ENCODE peak calls at places on chromosomes 7 and 10, in seven cellular contexts. R is OCI-LY7, E is tibial artery, P is upper lobe of right lung, D is neural progenitor cell, I is spleen, L is mesenchymal stem cell. V is an unnamed sample.

GRCh38 chr10:101489355-101489754 is 98.7 kb downstream of the POLL start:
- DNase-seq in D (no peak), E (no peak), R (no peak), L (peak; percentile 4), P (no peak), I (no peak), V (no peak)

GRCh38 chr10:70617798-70618568 is 15.4 kb upstream of the PRF1 start:
- DNase-seq in P (no peak), R (no peak), D (no peak), L (peak; percentile 27), E (no peak), I (no peak), V (no peak)

GRCh38 chr7:149846021-149846420 is 7.8 kb downstream of the ZNF862 start:
- DNase-seq in P (no peak), R (no peak), L (no peak), I (no peak), D (no peak), E (no peak), V (no peak)

GRCh38 chr7:107860981-107861652 is 29.9 kb upstream of the DLD start:
- DNase-seq in L (no peak), R (no peak), P (no peak), E (no peak), I (no peak), D (peak; percentile 6), V (no peak)

GRCh38 chr7:25244193-25244592 is 15.9 kb upstream of the NPVF start:
- DNase-seq in E (no peak), I (no peak), P (no peak), R (no peak), D (peak; percentile 40), L (no peak), V (no peak)

GRCh38 chr7:7263297-7264230 is 81.2 kb downstream of the C1GALT1 start:
- DNase-seq in I (no peak), P (no peak), L (no peak), D (no peak), R (no peak), E (no peak), V (no peak)

GRCh38 chr10:107803541-107803940 is 639.0 kb upstream of the SORCS1 start:
- DNase-seq in L (no peak), P (no peak), E (no peak), I (no peak), R (no peak), D (no peak), V (no peak)

GRCh38 chr10:36202861-36203260 is 560.8 kb upstream of the FZD8 start:
- DNase-seq in R (no peak), I (no peak), E (no peak), D (no peak), L (no peak), P (no peak), V (no peak)

GRCh38 chr10:109740436-109740835 is 182.9 kb downstream of the XPNPEP1 start:
- DNase-seq in R (no peak), E (no peak), D (no peak), P (no peak), L (peak; percentile 20), I (no peak), V (no peak)

GRCh38 chr10:87646192-87646909 is 13.3 kb upstream of the PAPSS2 start:
- DNase-seq in P (no peak), D (no peak), R (no peak), L (no peak), I (no peak), E (no peak), V (no peak)

GRCh38 chr7:143931739-143932138 is 3.3 kb upstream of the OR2F2 start:
- DNase-seq in L (peak; percentile 36), I (no peak), D (no peak), E (no peak), R (no peak), P (no peak), V (no peak)

GRCh38 chr7:92589056-92589455 is 1.1 kb downstream of the FAM133B start:
- DNase-seq in E (no peak), I (no peak), P (no peak), L (no peak), R (no peak), D (no peak), V (no peak)

GRCh38 chr10:61835069-61835908 is 66.2 kb upstream of the ARID5B start:
- DNase-seq in L (peak; percentile 70), I (no peak), R (peak; percentile 44), P (no peak), E (no peak), D (peak; percentile 39), V (no peak)

GRCh38 chr7:30285067-30285530 is 702 bp downstream of the ZNRF2 start:
- DNase-seq in I (peak; percentile 93), D (peak; percentile 81), E (peak; percentile 68), L (no peak), P (no peak), R (peak; percentile 71), V (peak; percentile 69)

GRCh38 chr7:152847491-152847890 is 87.9 kb downstream of the ACTR3B start:
- DNase-seq in R (no peak), I (no peak), L (no peak), D (no peak), E (no peak), P (no peak), V (no peak)

GRCh38 chr10:112369495-112370423 is 4.2 kb upstream of the ACSL5 start:
- DNase-seq in P (peak; percentile 92), L (no peak), R (no peak), I (peak; percentile 85), E (no peak), D (no peak), V (no peak)

GRCh38 chr7:139767561-139767982 is 10.2 kb downstream of the HIPK2 start:
- DNase-seq in E (no peak), I (no peak), P (no peak), L (peak; percentile 24), D (no peak), R (peak; percentile 74), V (no peak)

GRCh38 chr10:117757121-117757795 is 214.7 kb downstream of the EMX2 start:
- DNase-seq in D (no peak), P (no peak), I (no peak), L (no peak), E (no peak), R (no peak), V (no peak)

GRCh38 chr10:100516847-100517246 is 2.8 kb downstream of the SEC31B start:
- DNase-seq in L (peak; percentile 21), D (no peak), R (no peak), I (no peak), P (no peak), E (no peak), V (peak; percentile 74)

GRCh38 chr7:127628445-127628844 is 10.5 kb upstream of the PAX4 start:
- DNase-seq in R (no peak), D (peak; percentile 50), P (no peak), I (no peak), L (no peak), E (no peak), V (no peak)

GRCh38 chr7:132650498-132650897 is 74.2 kb upstream of the PLXNA4 start:
- DNase-seq in E (no peak), L (peak; percentile 89), R (no peak), I (no peak), D (no peak), P (no peak), V (no peak)

GRCh38 chr7:84389242-84389641 is 194.7 kb upstream of the SEMA3A start:
- DNase-seq in I (no peak), L (no peak), P (no peak), D (no peak), R (peak; percentile 58), E (no peak), V (no peak)

GRCh38 chr10:91198781-91199180 is 21.7 kb upstream of the PCGF5 start:
- DNase-seq in E (no peak), I (no peak), D (no peak), R (peak; percentile 49), P (no peak), L (peak; percentile 92), V (no peak)

GRCh38 chr10:35751347-35751746 is 109.3 kb upstream of the FZD8 start:
- DNase-seq in L (no peak), P (no peak), I (no peak), E (no peak), R (no peak), D (peak; percentile 23), V (no peak)

GRCh38 chr10:113045155-113046055 is 95.4 kb downstream of the TCF7L2 start:
- DNase-seq in I (no peak), D (no peak), P (peak; percentile 71), E (no peak), R (no peak), L (peak; percentile 96), V (no peak)

GRCh38 chr7:2523941-2524807 is 4.6 kb downstream of the LFNG start:
- DNase-seq in R (no peak), L (peak; percentile 65), I (peak; percentile 86), E (no peak), P (peak; percentile 94), D (peak; percentile 98), V (peak; percentile 84)

GRCh38 chr10:11533328-11533781 is 78.1 kb downstream of the USP6NL start:
- DNase-seq in I (no peak), E (no peak), D (peak; percentile 34), P (no peak), R (peak; percentile 56), L (peak; percentile 58), V (no peak)

GRCh38 chr10:93697207-93697606 is 5.2 kb downstream of the FRA10AC1 start:
- DNase-seq in P (no peak), L (no peak), D (no peak), R (no peak), I (no peak), E (no peak), V (no peak)
- H3K36me3 ChIP-seq in P (peaks cover 66% of the 10 kb centered on the region), L (peaks cover 69% of the 10 kb centered on the region), D (peaks cover 16% of the 10 kb centered on the region), R (peaks cover 61% of the 10 kb centered on the region), I (peaks cover 75% of the 10 kb centered on the region), E (peaks cover 39% of the 10 kb centered on the region), V (peaks cover 3% of the 10 kb centered on the region)

GRCh38 chr10:24463683-24464426 is 254.9 kb downstream of the KIAA1217 start:
- DNase-seq in P (no peak), R (no peak), L (peak; percentile 87), I (no peak), E (no peak), D (no peak), V (peak; percentile 47)
- H3K27ac ChIP-seq in P (peak overlapping the region; percentile 79), R (no peak overlapping the region), L (peak overlapping the region; percentile 92), I (peak overlapping the region; percentile 77), E (no peak overlapping the region), D (no peak overlapping the region), V (peak overlapping the region; percentile 90)

GRCh38 chr10:80196270-80196949 is 8.9 kb downstream of the ANXA11 start:
- DNase-seq in D (no peak), E (peak; percentile 80), R (peak; percentile 40), L (no peak), I (peak; percentile 84), P (peak; percentile 90), V (peak; percentile 91)
- H3K4me3 ChIP-seq in D (no peak overlapping the region), E (no peak overlapping the region), R (no peak overlapping the region), L (no peak overlapping the region), I (no peak overlapping the region), P (no peak overlapping the region), V (peak overlapping the region; percentile 96)

DNA sequence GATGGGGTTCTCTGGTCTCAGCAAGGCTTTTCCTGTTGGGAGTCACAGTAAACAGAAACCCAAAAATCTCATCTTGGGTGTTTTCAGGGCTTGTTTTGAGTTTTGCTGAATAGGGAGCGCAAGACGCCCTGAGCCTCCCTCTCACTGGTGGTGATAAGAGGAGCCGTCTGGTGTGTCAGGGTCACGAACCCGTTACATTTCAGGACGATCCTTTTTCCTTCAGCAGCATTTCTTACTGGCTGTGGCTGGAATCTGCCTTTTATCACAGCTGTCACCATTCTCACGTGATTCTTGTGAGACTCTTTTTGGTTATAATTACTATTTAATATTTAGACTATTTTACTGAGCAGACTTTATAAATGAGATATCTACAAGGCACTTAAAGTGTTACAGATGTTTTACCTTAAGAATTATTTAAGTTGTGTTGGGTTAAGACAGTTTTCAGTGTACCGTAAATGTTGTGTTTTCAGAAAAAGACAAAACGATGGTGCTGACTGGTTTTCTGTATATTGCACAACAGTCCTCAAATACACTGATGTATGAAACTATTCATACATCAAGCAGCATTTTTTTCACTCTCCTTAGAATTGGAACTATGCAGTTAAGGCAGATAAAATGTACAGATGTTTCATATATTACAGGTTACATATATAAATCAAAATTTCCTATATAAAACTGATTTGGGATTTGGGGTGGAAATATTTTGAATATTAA is 2.2 kb upstream of the GET4 start:
- DNase-seq in I (no peak), P (no peak), R (no peak), E (no peak), L (peak; percentile 87), D (no peak), V (no peak)
- H3K36me3 ChIP-seq in I (peaks cover 45% of the 10 kb centered on the region), P (peaks cover 37% of the 10 kb centered on the region), R (peaks cover 54% of the 10 kb centered on the region), E (peaks cover 35% of the 10 kb centered on the region), L (peaks cover 59% of the 10 kb centered on the region), D (peaks cover 5% of the 10 kb centered on the region), V (peaks cover 59% of the 10 kb centered on the region)